ENCODE peak calls at places on chromosomes 4 and X, in four cellular contexts. One of them, this sample, is unnamed.

GRCh38 chrX:121802881-121803412 is 755.5 kb downstream of the GLUD2 start:
- DNase-seq in trophoblast cell: no peak
- DNase-seq in H9: no peak
- DNase-seq in IMR-90: no peak
- DNase-seq in this sample: no peak

GRCh38 chrX:17859609-17860178 is 1.4 kb downstream of the RAI2 start:
- DNase-seq in trophoblast cell: no peak
- DNase-seq in IMR-90: no peak
- DNase-seq in H9: no peak
- DNase-seq in this sample: no peak

GRCh38 chr4:85005865-85006377 is 39.4 kb upstream of the WDFY3 start:
- DNase-seq in IMR-90: peak; percentile 90
- DNase-seq in H9: no peak
- DNase-seq in trophoblast cell: peak; percentile 43
- DNase-seq in this sample: no peak

GRCh38 chrX:38347136-38347535 is 5.3 kb upstream of the OTC start:
- DNase-seq in trophoblast cell: peak; percentile 44
- DNase-seq in H9: no peak
- DNase-seq in IMR-90: peak; percentile 52
- DNase-seq in this sample: no peak

GRCh38 chr4:173211838-173212237 is 43.2 kb downstream of the GALNT7 start:
- DNase-seq in H9: no peak
- DNase-seq in trophoblast cell: peak; percentile 52
- DNase-seq in IMR-90: peak; percentile 78
- DNase-seq in this sample: no peak

GRCh38 chr4:1775731-1776500 is 17.2 kb upstream of the FGFR3 start:
- DNase-seq in trophoblast cell: peak; percentile 81
- DNase-seq in H9: no peak
- DNase-seq in IMR-90: no peak
- DNase-seq in this sample: no peak

GRCh38 chr4:73438582-73439215 is 2.7 kb downstream of the AFP start:
- DNase-seq in trophoblast cell: no peak
- DNase-seq in IMR-90: no peak
- DNase-seq in H9: no peak
- DNase-seq in this sample: no peak

GRCh38 chr4:83109480-83110221 is 4.9 kb downstream of the PLAC8 start:
- DNase-seq in IMR-90: peak; percentile 3
- DNase-seq in H9: peak; percentile 67
- DNase-seq in trophoblast cell: peak; percentile 68
- DNase-seq in this sample: peak; percentile 42

GRCh38 chr4:110815950-110816349 is 193.1 kb upstream of the PITX2 start:
- DNase-seq in trophoblast cell: no peak
- DNase-seq in H9: no peak
- DNase-seq in IMR-90: no peak
- DNase-seq in this sample: no peak

GRCh38 chr4:87316961-87317360 is 5.7 kb downstream of the HSD17B13 start:
- DNase-seq in IMR-90: no peak
- DNase-seq in trophoblast cell: no peak
- DNase-seq in H9: no peak
- DNase-seq in this sample: no peak

GRCh38 chr4:85419103-85419502 is 55.8 kb upstream of the ARHGAP24 start:
- DNase-seq in IMR-90: no peak
- DNase-seq in H9: no peak
- DNase-seq in trophoblast cell: no peak
- DNase-seq in this sample: no peak

GRCh38 chrX:48569958-48570357 is 4.3 kb upstream of the RBM3 start:
- DNase-seq in trophoblast cell: no peak
- DNase-seq in IMR-90: peak; percentile 53
- DNase-seq in H9: no peak
- DNase-seq in this sample: no peak

GRCh38 chr4:115159141-115159540 is 45.7 kb upstream of the NDST4 start:
- DNase-seq in H9: no peak
- DNase-seq in IMR-90: no peak
- DNase-seq in trophoblast cell: no peak
- DNase-seq in this sample: no peak

GRCh38 chr4:98689507-98690174 is 31.2 kb upstream of the TSPAN5 start:
- DNase-seq in IMR-90: no peak
- DNase-seq in trophoblast cell: no peak
- DNase-seq in H9: no peak
- DNase-seq in this sample: no peak

GRCh38 chr4:168537556-168537955 is 40.7 kb downstream of the PALLD start:
- DNase-seq in IMR-90: no peak
- DNase-seq in trophoblast cell: no peak
- DNase-seq in H9: no peak
- DNase-seq in this sample: no peak

GRCh38 chr4:26568446-26568994 is 15.4 kb upstream of the TBC1D19 start:
- DNase-seq in IMR-90: peak; percentile 95
- DNase-seq in H9: no peak
- DNase-seq in trophoblast cell: peak; percentile 88
- DNase-seq in this sample: no peak

GRCh38 chr4:182806259-182807252 is 110.6 kb downstream of the DCTD start:
- DNase-seq in H9: peak; percentile 85
- DNase-seq in trophoblast cell: peak; percentile 76
- DNase-seq in IMR-90: peak; percentile 59
- DNase-seq in this sample: peak; percentile 85

GRCh38 chr4:174697164-174697563 is 131.9 kb downstream of the GLRA3 start:
- DNase-seq in IMR-90: no peak
- DNase-seq in trophoblast cell: no peak
- DNase-seq in H9: no peak
- DNase-seq in this sample: no peak

GRCh38 chrX:129981752-129982299 is 609 bp upstream of the BCORL1 start:
- DNase-seq in IMR-90: no peak
- DNase-seq in H9: no peak
- DNase-seq in trophoblast cell: no peak
- DNase-seq in this sample: no peak

GRCh38 chr4:82562553-82562854 is 716 bp upstream of the TMEM150C start:
- DNase-seq in IMR-90: no peak
- DNase-seq in trophoblast cell: no peak
- DNase-seq in H9: peak; percentile 33
- DNase-seq in this sample: no peak

GRCh38 chr4:87240341-87240740 is 19.9 kb upstream of the KLHL8 start:
- DNase-seq in trophoblast cell: no peak
- DNase-seq in H9: no peak
- DNase-seq in IMR-90: no peak
- DNase-seq in this sample: no peak

GRCh38 chr4:37477126-37477525 is 209.1 kb downstream of the RELL1 start:
- DNase-seq in H9: no peak
- DNase-seq in trophoblast cell: peak; percentile 68
- DNase-seq in IMR-90: no peak
- DNase-seq in this sample: no peak

GRCh38 chr4:37480509-37480908 is 205.7 kb downstream of the RELL1 start:
- DNase-seq in H9: no peak
- DNase-seq in trophoblast cell: peak; percentile 55
- DNase-seq in IMR-90: no peak
- DNase-seq in this sample: no peak

GRCh38 chr4:37476256-37476655 is 209.9 kb downstream of the RELL1 start:
- DNase-seq in trophoblast cell: peak; percentile 82
- DNase-seq in H9: no peak
- DNase-seq in IMR-90: no peak
- DNase-seq in this sample: no peak

GRCh38 chr4:37476691-37477090 is 209.5 kb downstream of the RELL1 start:
- DNase-seq in IMR-90: no peak
- DNase-seq in trophoblast cell: no peak
- DNase-seq in H9: no peak
- DNase-seq in this sample: no peak

DNA sequence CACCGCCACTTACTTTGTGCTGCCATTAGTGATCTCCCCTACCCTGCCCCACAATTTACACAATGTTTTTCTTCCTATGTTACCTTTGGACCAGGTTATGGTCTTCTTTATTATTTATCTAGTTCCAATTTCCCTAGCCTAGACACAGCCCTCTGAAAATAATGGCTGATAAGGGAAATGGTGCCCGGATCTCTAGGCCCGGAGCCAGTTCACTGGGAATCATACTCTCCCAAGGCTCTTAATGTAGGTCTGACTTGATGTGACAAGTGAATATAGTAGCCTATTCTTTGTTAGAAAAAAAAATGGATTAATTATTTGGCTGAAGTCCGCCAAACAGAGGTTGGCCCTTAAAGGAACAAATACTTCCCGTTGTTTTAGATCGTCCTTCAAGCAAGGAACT is 208.0 kb downstream of the RELL1 start:
- DNase-seq in H9: no peak
- DNase-seq in IMR-90: no peak
- DNase-seq in trophoblast cell: no peak
- DNase-seq in this sample: no peak
- H4K91ac ChIP-seq in H9: no peak overlapping the region
- H4K91ac ChIP-seq in IMR-90: no peak overlapping the region
- H4K91ac ChIP-seq in trophoblast cell: no peak overlapping the region
- H4K91ac ChIP-seq in this sample: no peak overlapping the region

GRCh38 chr4:20629180-20630115 is 70.8 kb upstream of the PACRGL start:
- DNase-seq in H9: no peak
- DNase-seq in IMR-90: no peak
- DNase-seq in trophoblast cell: no peak
- DNase-seq in this sample: no peak
- H3K18ac ChIP-seq in H9: no peak overlapping the region
- H3K18ac ChIP-seq in IMR-90: no peak overlapping the region
- H3K18ac ChIP-seq in trophoblast cell: no peak overlapping the region
- H3K18ac ChIP-seq in this sample: no peak overlapping the region

DNA sequence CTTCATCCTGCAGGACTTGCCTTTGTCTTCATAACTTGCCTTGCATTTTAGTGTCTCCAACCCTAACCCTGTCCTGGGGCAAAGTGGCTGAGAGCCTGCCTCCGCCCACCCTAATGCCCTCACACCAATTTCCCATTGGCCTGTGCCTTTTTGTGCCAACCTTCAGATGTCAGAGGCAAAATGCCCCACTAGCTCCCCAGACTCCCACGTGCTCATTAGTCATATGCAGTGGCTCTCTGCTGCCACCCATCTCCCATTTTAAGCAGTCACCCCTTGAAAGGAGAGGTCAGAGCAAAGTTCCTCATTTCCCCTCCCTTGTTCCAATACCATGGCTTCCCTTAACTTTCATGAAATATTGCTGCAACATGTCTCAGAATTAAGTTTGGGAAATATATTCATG is 74.8 kb upstream of the PASD1 start:
- DNase-seq in IMR-90: no peak
- DNase-seq in trophoblast cell: no peak
- DNase-seq in H9: peak; percentile 39
- DNase-seq in this sample: no peak
- H2BK5ac ChIP-seq in IMR-90: no peak overlapping the region
- H2BK5ac ChIP-seq in trophoblast cell: no peak overlapping the region
- H2BK5ac ChIP-seq in H9: no peak overlapping the region
- H2BK5ac ChIP-seq in this sample: no peak overlapping the region

DNA sequence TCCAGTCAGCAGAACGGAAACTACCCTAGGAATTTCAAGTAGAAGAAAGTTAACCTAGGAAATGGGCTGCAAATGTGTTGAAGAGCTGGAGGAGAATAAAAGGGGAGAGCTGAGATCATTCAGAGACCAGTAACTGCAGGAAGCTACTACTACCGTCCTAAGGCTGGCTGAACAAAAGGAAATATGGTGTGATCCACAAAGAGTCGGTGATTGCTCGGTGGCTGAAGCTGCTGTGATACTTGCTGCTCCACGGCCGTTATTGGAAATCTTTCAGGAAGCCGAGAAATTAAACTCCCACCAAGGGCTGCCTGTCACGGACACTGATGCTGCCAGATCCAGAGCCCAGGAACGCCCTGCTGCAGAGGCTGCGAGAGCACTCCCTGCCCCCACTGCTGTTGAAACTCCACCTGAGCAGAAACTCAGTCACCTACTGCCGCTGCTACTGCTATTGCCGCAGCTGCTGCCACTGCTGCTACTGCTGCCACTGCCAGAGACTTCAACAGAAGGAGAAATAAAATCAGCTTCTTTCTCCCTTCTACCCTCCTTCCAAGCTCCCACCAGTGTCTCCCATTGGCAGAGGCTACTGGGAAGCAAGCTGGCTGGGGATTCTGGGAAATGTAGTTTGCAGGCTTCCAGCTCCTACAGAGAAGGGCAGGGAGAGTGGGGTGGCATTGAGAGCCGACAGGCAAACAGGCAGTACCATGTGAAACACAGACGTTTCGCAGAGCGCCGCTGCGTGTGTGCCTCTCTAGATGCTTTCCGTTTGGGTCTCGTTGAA is 125.9 kb upstream of the ENPP6 start:
- DNase-seq in trophoblast cell: peak; percentile 53
- DNase-seq in H9: peak; percentile 86
- DNase-seq in IMR-90: peak; percentile 75
- DNase-seq in this sample: peak; percentile 69
- H4K91ac ChIP-seq in trophoblast cell: peak overlapping the region; percentile 23
- H4K91ac ChIP-seq in H9: no peak overlapping the region
- H4K91ac ChIP-seq in IMR-90: peak overlapping the region; percentile 85
- H4K91ac ChIP-seq in this sample: no peak overlapping the region

DNA sequence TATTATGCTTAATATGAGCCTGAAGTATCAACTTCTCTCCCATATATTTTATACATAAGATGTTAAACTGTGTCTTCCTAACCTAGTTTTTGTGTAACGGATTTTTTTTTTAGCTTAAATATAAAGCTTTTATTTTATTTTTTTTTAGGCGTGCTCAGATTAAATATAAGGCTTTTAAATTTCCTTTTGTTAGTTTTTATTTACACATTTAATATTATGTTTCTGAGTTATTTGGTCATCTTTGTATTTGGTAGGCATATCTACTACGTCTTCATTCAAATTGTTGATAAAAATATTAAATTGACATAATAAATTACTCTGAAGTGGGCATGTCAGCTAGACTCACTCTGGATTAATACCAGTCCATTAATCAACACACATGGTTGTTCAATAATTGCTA is 4.2 kb downstream of the SLAIN2 start:
- DNase-seq in IMR-90: no peak
- DNase-seq in H9: no peak
- DNase-seq in trophoblast cell: no peak
- DNase-seq in this sample: no peak
- H3K18ac ChIP-seq in IMR-90: no peak overlapping the region
- H3K18ac ChIP-seq in H9: no peak overlapping the region
- H3K18ac ChIP-seq in trophoblast cell: no peak overlapping the region
- H3K18ac ChIP-seq in this sample: no peak overlapping the region

DNA sequence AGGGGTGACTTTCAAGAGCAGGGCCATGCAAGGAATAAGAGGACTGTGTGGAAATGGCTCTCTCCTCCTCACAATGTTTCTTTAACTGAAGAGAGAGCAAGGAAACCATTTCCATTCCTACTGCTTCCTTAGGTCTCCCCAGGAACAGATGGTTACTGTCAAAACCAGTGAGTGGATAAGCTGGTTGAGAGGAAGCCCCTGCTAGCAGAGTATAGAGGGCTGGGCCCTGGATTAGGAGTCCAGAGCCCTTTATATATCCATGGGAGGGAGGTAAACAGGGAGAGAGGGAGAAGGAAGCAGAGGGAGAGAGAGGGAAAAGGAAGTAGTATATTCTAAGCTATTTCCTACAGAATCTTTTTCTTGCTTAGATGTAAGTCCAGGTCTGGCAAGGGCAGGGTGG is 43.8 kb upstream of the LAS1L start:
- DNase-seq in IMR-90: no peak
- DNase-seq in trophoblast cell: no peak
- DNase-seq in H9: no peak
- DNase-seq in this sample: no peak
- H2BK5ac ChIP-seq in IMR-90: no peak overlapping the region
- H2BK5ac ChIP-seq in trophoblast cell: no peak overlapping the region
- H2BK5ac ChIP-seq in H9: no peak overlapping the region
- H2BK5ac ChIP-seq in this sample: no peak overlapping the region